ENCODE peak calls at places on chromosome 5, in ten cellular contexts. One of them, this sample, is unnamed.

GRCh38 chr5:156420665-156421064 is 93.7 kb downstream of the SGCD start:
- DNase-seq in EL: no peak
- DNase-seq in LoVo: no peak
- DNase-seq in osteocyte: no peak
- DNase-seq in chondrocyte: no peak
- DNase-seq in colonic mucosa: no peak
- DNase-seq in mucosa of gallbladder: no peak
- DNase-seq in NCI-H1105 treated with DMSO at 0.1 percent for 48 hours: no peak
- DNase-seq in stimulated activated CD8-positive, alpha-beta memory T cell treated with anti-CD3 and anti-CD28 coated beads, Interleukin-2, amount 100 ng/mL, for 1 hour: no peak
- DNase-seq in naive thymus-derived CD4-positive, alpha-beta T cell: no peak
- DNase-seq in this sample: no peak

GRCh38 chr5:73450041-73450598 is 1.5 kb upstream of the FOXD1 start:
- DNase-seq in EL: no peak
- DNase-seq in LoVo: no peak
- DNase-seq in osteocyte: no peak
- DNase-seq in chondrocyte: no peak
- DNase-seq in colonic mucosa: no peak
- DNase-seq in mucosa of gallbladder: no peak
- DNase-seq in NCI-H1105 treated with DMSO at 0.1 percent for 48 hours: no peak
- DNase-seq in stimulated activated CD8-positive, alpha-beta memory T cell treated with anti-CD3 and anti-CD28 coated beads, Interleukin-2, amount 100 ng/mL, for 1 hour: no peak
- DNase-seq in naive thymus-derived CD4-positive, alpha-beta T cell: no peak
- DNase-seq in this sample: no peak

GRCh38 chr5:103166704-103167103 is 46.6 kb downstream of the PPIP5K2 start:
- DNase-seq in EL: no peak
- DNase-seq in LoVo: no peak
- DNase-seq in osteocyte: no peak
- DNase-seq in chondrocyte: no peak
- DNase-seq in colonic mucosa: no peak
- DNase-seq in mucosa of gallbladder: no peak
- DNase-seq in NCI-H1105 treated with DMSO at 0.1 percent for 48 hours: no peak
- DNase-seq in stimulated activated CD8-positive, alpha-beta memory T cell treated with anti-CD3 and anti-CD28 coated beads, Interleukin-2, amount 100 ng/mL, for 1 hour: no peak
- DNase-seq in naive thymus-derived CD4-positive, alpha-beta T cell: no peak
- DNase-seq in this sample: no peak

GRCh38 chr5:4941957-4942830 is 197.9 kb upstream of the ADAMTS16 start:
- DNase-seq in EL: no peak
- DNase-seq in LoVo: no peak
- DNase-seq in osteocyte: no peak
- DNase-seq in chondrocyte: no peak
- DNase-seq in colonic mucosa: no peak
- DNase-seq in mucosa of gallbladder: no peak
- DNase-seq in NCI-H1105 treated with DMSO at 0.1 percent for 48 hours: peak; percentile 13
- DNase-seq in stimulated activated CD8-positive, alpha-beta memory T cell treated with anti-CD3 and anti-CD28 coated beads, Interleukin-2, amount 100 ng/mL, for 1 hour: no peak
- DNase-seq in naive thymus-derived CD4-positive, alpha-beta T cell: no peak
- DNase-seq in this sample: no peak

GRCh38 chr5:92641031-92641962 is 939.7 kb downstream of the NR2F1-AS1 start:
- DNase-seq in EL: peak; percentile 68
- DNase-seq in LoVo: peak; percentile 75
- DNase-seq in osteocyte: no peak
- DNase-seq in chondrocyte: no peak
- DNase-seq in colonic mucosa: peak; percentile 28
- DNase-seq in mucosa of gallbladder: peak; percentile 44
- DNase-seq in NCI-H1105 treated with DMSO at 0.1 percent for 48 hours: peak; percentile 68
- DNase-seq in stimulated activated CD8-positive, alpha-beta memory T cell treated with anti-CD3 and anti-CD28 coated beads, Interleukin-2, amount 100 ng/mL, for 1 hour: no peak
- DNase-seq in naive thymus-derived CD4-positive, alpha-beta T cell: no peak
- DNase-seq in this sample: no peak

GRCh38 chr5:84764227-84764626 is 379.5 kb upstream of the EDIL3 start:
- DNase-seq in EL: no peak
- DNase-seq in LoVo: no peak
- DNase-seq in osteocyte: no peak
- DNase-seq in chondrocyte: no peak
- DNase-seq in colonic mucosa: no peak
- DNase-seq in mucosa of gallbladder: no peak
- DNase-seq in NCI-H1105 treated with DMSO at 0.1 percent for 48 hours: no peak
- DNase-seq in stimulated activated CD8-positive, alpha-beta memory T cell treated with anti-CD3 and anti-CD28 coated beads, Interleukin-2, amount 100 ng/mL, for 1 hour: no peak
- DNase-seq in naive thymus-derived CD4-positive, alpha-beta T cell: no peak
- DNase-seq in this sample: no peak

GRCh38 chr5:54541823-54542783 is 24.5 kb downstream of the SNX18 start:
- DNase-seq in EL: no peak
- DNase-seq in LoVo: no peak
- DNase-seq in osteocyte: no peak
- DNase-seq in chondrocyte: no peak
- DNase-seq in colonic mucosa: no peak
- DNase-seq in mucosa of gallbladder: no peak
- DNase-seq in NCI-H1105 treated with DMSO at 0.1 percent for 48 hours: no peak
- DNase-seq in stimulated activated CD8-positive, alpha-beta memory T cell treated with anti-CD3 and anti-CD28 coated beads, Interleukin-2, amount 100 ng/mL, for 1 hour: no peak
- DNase-seq in naive thymus-derived CD4-positive, alpha-beta T cell: no peak
- DNase-seq in this sample: no peak

GRCh38 chr5:85670417-85670816 is 947.3 kb upstream of the COX7C start:
- DNase-seq in EL: no peak
- DNase-seq in LoVo: no peak
- DNase-seq in osteocyte: no peak
- DNase-seq in chondrocyte: no peak
- DNase-seq in colonic mucosa: no peak
- DNase-seq in mucosa of gallbladder: no peak
- DNase-seq in NCI-H1105 treated with DMSO at 0.1 percent for 48 hours: no peak
- DNase-seq in stimulated activated CD8-positive, alpha-beta memory T cell treated with anti-CD3 and anti-CD28 coated beads, Interleukin-2, amount 100 ng/mL, for 1 hour: no peak
- DNase-seq in naive thymus-derived CD4-positive, alpha-beta T cell: no peak
- DNase-seq in this sample: no peak

GRCh38 chr5:18465833-18466681 is 831.8 kb downstream of the TAF11L14 start:
- DNase-seq in EL: peak; percentile 17
- DNase-seq in LoVo: peak; percentile 79
- DNase-seq in osteocyte: no peak
- DNase-seq in chondrocyte: no peak
- DNase-seq in colonic mucosa: peak; percentile 49
- DNase-seq in mucosa of gallbladder: peak; percentile 58
- DNase-seq in NCI-H1105 treated with DMSO at 0.1 percent for 48 hours: peak; percentile 45
- DNase-seq in stimulated activated CD8-positive, alpha-beta memory T cell treated with anti-CD3 and anti-CD28 coated beads, Interleukin-2, amount 100 ng/mL, for 1 hour: no peak
- DNase-seq in naive thymus-derived CD4-positive, alpha-beta T cell: no peak
- DNase-seq in this sample: peak; percentile 44

GRCh38 chr5:110377411-110378392 is 348.8 kb downstream of the TMEM232 start:
- DNase-seq in EL: peak; percentile 83
- DNase-seq in LoVo: no peak
- DNase-seq in osteocyte: no peak
- DNase-seq in chondrocyte: no peak
- DNase-seq in colonic mucosa: no peak
- DNase-seq in mucosa of gallbladder: no peak
- DNase-seq in NCI-H1105 treated with DMSO at 0.1 percent for 48 hours: no peak
- DNase-seq in stimulated activated CD8-positive, alpha-beta memory T cell treated with anti-CD3 and anti-CD28 coated beads, Interleukin-2, amount 100 ng/mL, for 1 hour: no peak
- DNase-seq in naive thymus-derived CD4-positive, alpha-beta T cell: no peak
- DNase-seq in this sample: no peak

GRCh38 chr5:108654042-108654441 is 93.7 kb upstream of the FER start:
- DNase-seq in EL: peak; percentile 49
- DNase-seq in LoVo: peak; percentile 8
- DNase-seq in osteocyte: no peak
- DNase-seq in chondrocyte: no peak
- DNase-seq in colonic mucosa: no peak
- DNase-seq in mucosa of gallbladder: no peak
- DNase-seq in NCI-H1105 treated with DMSO at 0.1 percent for 48 hours: no peak
- DNase-seq in stimulated activated CD8-positive, alpha-beta memory T cell treated with anti-CD3 and anti-CD28 coated beads, Interleukin-2, amount 100 ng/mL, for 1 hour: no peak
- DNase-seq in naive thymus-derived CD4-positive, alpha-beta T cell: no peak
- DNase-seq in this sample: no peak

GRCh38 chr5:172007153-172007794 is 836 bp upstream of the FBXW11 start:
- DNase-seq in EL: no peak
- DNase-seq in LoVo: peak; percentile 19
- DNase-seq in osteocyte: no peak
- DNase-seq in chondrocyte: no peak
- DNase-seq in colonic mucosa: peak; percentile 32
- DNase-seq in mucosa of gallbladder: no peak
- DNase-seq in NCI-H1105 treated with DMSO at 0.1 percent for 48 hours: no peak
- DNase-seq in stimulated activated CD8-positive, alpha-beta memory T cell treated with anti-CD3 and anti-CD28 coated beads, Interleukin-2, amount 100 ng/mL, for 1 hour: no peak
- DNase-seq in naive thymus-derived CD4-positive, alpha-beta T cell: no peak
- DNase-seq in this sample: peak; percentile 26

GRCh38 chr5:179307006-179307800 is 38.1 kb downstream of the ADAMTS2 start:
- DNase-seq in EL: peak; percentile 81
- DNase-seq in LoVo: no peak
- DNase-seq in osteocyte: no peak
- DNase-seq in chondrocyte: peak; percentile 86
- DNase-seq in colonic mucosa: no peak
- DNase-seq in mucosa of gallbladder: no peak
- DNase-seq in NCI-H1105 treated with DMSO at 0.1 percent for 48 hours: no peak
- DNase-seq in stimulated activated CD8-positive, alpha-beta memory T cell treated with anti-CD3 and anti-CD28 coated beads, Interleukin-2, amount 100 ng/mL, for 1 hour: no peak
- DNase-seq in naive thymus-derived CD4-positive, alpha-beta T cell: no peak
- DNase-seq in this sample: no peak

GRCh38 chr5:531101-531748 is 7.0 kb upstream of the SLC9A3 start:
- DNase-seq in EL: no peak
- DNase-seq in LoVo: no peak
- DNase-seq in osteocyte: no peak
- DNase-seq in chondrocyte: peak; percentile 84
- DNase-seq in colonic mucosa: no peak
- DNase-seq in mucosa of gallbladder: peak; percentile 61
- DNase-seq in NCI-H1105 treated with DMSO at 0.1 percent for 48 hours: peak; percentile 23
- DNase-seq in stimulated activated CD8-positive, alpha-beta memory T cell treated with anti-CD3 and anti-CD28 coated beads, Interleukin-2, amount 100 ng/mL, for 1 hour: no peak
- DNase-seq in naive thymus-derived CD4-positive, alpha-beta T cell: no peak
- DNase-seq in this sample: no peak

GRCh38 chr5:53091304-53091703 is 18.3 kb downstream of the MOCS2 start:
- DNase-seq in EL: peak; percentile 83
- DNase-seq in LoVo: peak; percentile 24
- DNase-seq in osteocyte: no peak
- DNase-seq in chondrocyte: no peak
- DNase-seq in colonic mucosa: no peak
- DNase-seq in mucosa of gallbladder: no peak
- DNase-seq in NCI-H1105 treated with DMSO at 0.1 percent for 48 hours: no peak
- DNase-seq in stimulated activated CD8-positive, alpha-beta memory T cell treated with anti-CD3 and anti-CD28 coated beads, Interleukin-2, amount 100 ng/mL, for 1 hour: no peak
- DNase-seq in naive thymus-derived CD4-positive, alpha-beta T cell: no peak
- DNase-seq in this sample: no peak

GRCh38 chr5:115068239-115069086 is 101.2 kb downstream of the TRIM36 start:
- DNase-seq in EL: peak; percentile 61
- DNase-seq in LoVo: peak; percentile 19
- DNase-seq in osteocyte: no peak
- DNase-seq in chondrocyte: no peak
- DNase-seq in colonic mucosa: no peak
- DNase-seq in mucosa of gallbladder: no peak
- DNase-seq in NCI-H1105 treated with DMSO at 0.1 percent for 48 hours: peak; percentile 33
- DNase-seq in stimulated activated CD8-positive, alpha-beta memory T cell treated with anti-CD3 and anti-CD28 coated beads, Interleukin-2, amount 100 ng/mL, for 1 hour: no peak
- DNase-seq in naive thymus-derived CD4-positive, alpha-beta T cell: no peak
- DNase-seq in this sample: no peak

GRCh38 chr5:31640024-31640423 is 1.1 kb downstream of the PDZD2 start:
- DNase-seq in EL: no peak
- DNase-seq in LoVo: no peak
- DNase-seq in osteocyte: no peak
- DNase-seq in chondrocyte: no peak
- DNase-seq in colonic mucosa: no peak
- DNase-seq in mucosa of gallbladder: no peak
- DNase-seq in NCI-H1105 treated with DMSO at 0.1 percent for 48 hours: no peak
- DNase-seq in stimulated activated CD8-positive, alpha-beta memory T cell treated with anti-CD3 and anti-CD28 coated beads, Interleukin-2, amount 100 ng/mL, for 1 hour: no peak
- DNase-seq in naive thymus-derived CD4-positive, alpha-beta T cell: no peak
- DNase-seq in this sample: no peak

GRCh38 chr5:81242906-81243436 is 9.8 kb downstream of the CKMT2 start:
- DNase-seq in EL: no peak
- DNase-seq in LoVo: no peak
- DNase-seq in osteocyte: no peak
- DNase-seq in chondrocyte: no peak
- DNase-seq in colonic mucosa: no peak
- DNase-seq in mucosa of gallbladder: peak; percentile 25
- DNase-seq in NCI-H1105 treated with DMSO at 0.1 percent for 48 hours: no peak
- DNase-seq in stimulated activated CD8-positive, alpha-beta memory T cell treated with anti-CD3 and anti-CD28 coated beads, Interleukin-2, amount 100 ng/mL, for 1 hour: no peak
- DNase-seq in naive thymus-derived CD4-positive, alpha-beta T cell: no peak
- DNase-seq in this sample: no peak

GRCh38 chr5:93340881-93341280 is 240.1 kb downstream of the NR2F1-AS1 start:
- DNase-seq in EL: no peak
- DNase-seq in LoVo: no peak
- DNase-seq in osteocyte: no peak
- DNase-seq in chondrocyte: no peak
- DNase-seq in colonic mucosa: no peak
- DNase-seq in mucosa of gallbladder: no peak
- DNase-seq in NCI-H1105 treated with DMSO at 0.1 percent for 48 hours: no peak
- DNase-seq in stimulated activated CD8-positive, alpha-beta memory T cell treated with anti-CD3 and anti-CD28 coated beads, Interleukin-2, amount 100 ng/mL, for 1 hour: no peak
- DNase-seq in naive thymus-derived CD4-positive, alpha-beta T cell: no peak
- DNase-seq in this sample: no peak

GRCh38 chr5:151571270-151572173 is 19.6 kb downstream of the FAT2 start:
- DNase-seq in EL: no peak
- DNase-seq in LoVo: no peak
- DNase-seq in osteocyte: no peak
- DNase-seq in chondrocyte: no peak
- DNase-seq in colonic mucosa: no peak
- DNase-seq in mucosa of gallbladder: no peak
- DNase-seq in NCI-H1105 treated with DMSO at 0.1 percent for 48 hours: no peak
- DNase-seq in stimulated activated CD8-positive, alpha-beta memory T cell treated with anti-CD3 and anti-CD28 coated beads, Interleukin-2, amount 100 ng/mL, for 1 hour: no peak
- DNase-seq in naive thymus-derived CD4-positive, alpha-beta T cell: no peak
- DNase-seq in this sample: no peak

GRCh38 chr5:31639488-31640011 is 619 bp downstream of the PDZD2 start:
- DNase-seq in EL: no peak
- DNase-seq in LoVo: no peak
- DNase-seq in osteocyte: no peak
- DNase-seq in chondrocyte: no peak
- DNase-seq in colonic mucosa: no peak
- DNase-seq in mucosa of gallbladder: no peak
- DNase-seq in NCI-H1105 treated with DMSO at 0.1 percent for 48 hours: no peak
- DNase-seq in stimulated activated CD8-positive, alpha-beta memory T cell treated with anti-CD3 and anti-CD28 coated beads, Interleukin-2, amount 100 ng/mL, for 1 hour: no peak
- DNase-seq in naive thymus-derived CD4-positive, alpha-beta T cell: peak; percentile 6
- DNase-seq in this sample: no peak

GRCh38 chr5:170892201-170892600 is 30.4 kb downstream of the RANBP17 start:
- DNase-seq in EL: peak; percentile 73
- DNase-seq in LoVo: no peak
- DNase-seq in osteocyte: no peak
- DNase-seq in chondrocyte: no peak
- DNase-seq in colonic mucosa: no peak
- DNase-seq in mucosa of gallbladder: no peak
- DNase-seq in NCI-H1105 treated with DMSO at 0.1 percent for 48 hours: no peak
- DNase-seq in stimulated activated CD8-positive, alpha-beta memory T cell treated with anti-CD3 and anti-CD28 coated beads, Interleukin-2, amount 100 ng/mL, for 1 hour: no peak
- DNase-seq in naive thymus-derived CD4-positive, alpha-beta T cell: no peak
- DNase-seq in this sample: no peak

GRCh38 chr5:77620404-77620803 is 18.1 kb downstream of the OTP start:
- DNase-seq in EL: no peak
- DNase-seq in LoVo: peak; percentile 44
- DNase-seq in osteocyte: no peak
- DNase-seq in chondrocyte: no peak
- DNase-seq in colonic mucosa: no peak
- DNase-seq in mucosa of gallbladder: no peak
- DNase-seq in NCI-H1105 treated with DMSO at 0.1 percent for 48 hours: no peak
- DNase-seq in stimulated activated CD8-positive, alpha-beta memory T cell treated with anti-CD3 and anti-CD28 coated beads, Interleukin-2, amount 100 ng/mL, for 1 hour: no peak
- DNase-seq in naive thymus-derived CD4-positive, alpha-beta T cell: no peak
- DNase-seq in this sample: no peak

GRCh38 chr5:132059043-132059695 is 1.3 kb upstream of the IL3 start:
- DNase-seq in EL: no peak
- DNase-seq in LoVo: no peak
- DNase-seq in osteocyte: peak; percentile 77
- DNase-seq in chondrocyte: peak; percentile 49
- DNase-seq in colonic mucosa: peak; percentile 16
- DNase-seq in mucosa of gallbladder: no peak
- DNase-seq in NCI-H1105 treated with DMSO at 0.1 percent for 48 hours: no peak
- DNase-seq in stimulated activated CD8-positive, alpha-beta memory T cell treated with anti-CD3 and anti-CD28 coated beads, Interleukin-2, amount 100 ng/mL, for 1 hour: no peak
- DNase-seq in naive thymus-derived CD4-positive, alpha-beta T cell: peak; percentile 4
- DNase-seq in this sample: no peak

GRCh38 chr5:96196890-96197289 is 235.2 kb upstream of the ELL2 start:
- DNase-seq in EL: no peak
- DNase-seq in LoVo: no peak
- DNase-seq in osteocyte: no peak
- DNase-seq in chondrocyte: no peak
- DNase-seq in colonic mucosa: no peak
- DNase-seq in mucosa of gallbladder: no peak
- DNase-seq in NCI-H1105 treated with DMSO at 0.1 percent for 48 hours: no peak
- DNase-seq in stimulated activated CD8-positive, alpha-beta memory T cell treated with anti-CD3 and anti-CD28 coated beads, Interleukin-2, amount 100 ng/mL, for 1 hour: no peak
- DNase-seq in naive thymus-derived CD4-positive, alpha-beta T cell: no peak
- DNase-seq in this sample: no peak

GRCh38 chr5:74233571-74233970 is 407.0 kb downstream of the ENC1 start:
- DNase-seq in EL: peak; percentile 86
- DNase-seq in LoVo: peak; percentile 76
- DNase-seq in osteocyte: no peak
- DNase-seq in chondrocyte: no peak
- DNase-seq in colonic mucosa: no peak
- DNase-seq in mucosa of gallbladder: no peak
- DNase-seq in NCI-H1105 treated with DMSO at 0.1 percent for 48 hours: no peak
- DNase-seq in stimulated activated CD8-positive, alpha-beta memory T cell treated with anti-CD3 and anti-CD28 coated beads, Interleukin-2, amount 100 ng/mL, for 1 hour: no peak
- DNase-seq in naive thymus-derived CD4-positive, alpha-beta T cell: no peak
- DNase-seq in this sample: no peak

GRCh38 chr5:137997726-137998213 is 35.1 kb downstream of the FAM13B start:
- DNase-seq in EL: peak; percentile 20
- DNase-seq in LoVo: no peak
- DNase-seq in osteocyte: no peak
- DNase-seq in chondrocyte: no peak
- DNase-seq in colonic mucosa: no peak
- DNase-seq in mucosa of gallbladder: no peak
- DNase-seq in NCI-H1105 treated with DMSO at 0.1 percent for 48 hours: no peak
- DNase-seq in stimulated activated CD8-positive, alpha-beta memory T cell treated with anti-CD3 and anti-CD28 coated beads, Interleukin-2, amount 100 ng/mL, for 1 hour: no peak
- DNase-seq in naive thymus-derived CD4-positive, alpha-beta T cell: no peak
- DNase-seq in this sample: no peak

GRCh38 chr5:135547590-135548254 is 12.0 kb upstream of the NEUROG1 start:
- DNase-seq in EL: no peak
- DNase-seq in LoVo: no peak
- DNase-seq in osteocyte: no peak
- DNase-seq in chondrocyte: no peak
- DNase-seq in colonic mucosa: no peak
- DNase-seq in mucosa of gallbladder: no peak
- DNase-seq in NCI-H1105 treated with DMSO at 0.1 percent for 48 hours: no peak
- DNase-seq in stimulated activated CD8-positive, alpha-beta memory T cell treated with anti-CD3 and anti-CD28 coated beads, Interleukin-2, amount 100 ng/mL, for 1 hour: no peak
- DNase-seq in naive thymus-derived CD4-positive, alpha-beta T cell: no peak
- DNase-seq in this sample: no peak

This sample was measured in KG1.